ENCODE peak calls at places on chromosome 1, in seven cellular contexts. Z, I, G, P, D, E and X are unnamed samples.

GRCh38 chr1:152495066-152495675 is 15.4 kb upstream of the LCE5A start:
- DNase-seq in Z (no peak), I (peak; percentile 21), G (no peak), P (no peak), D (peak; percentile 43), E (peak; percentile 47), X (peak; percentile 51)

GRCh38 chr1:58908539-58909161 is 124.8 kb upstream of the JUN start:
- DNase-seq in Z (no peak), I (peak; percentile 39), G (no peak), P (no peak), D (no peak), E (no peak), X (no peak)

GRCh38 chr1:109784551-109785252 is 21.0 kb upstream of the EPS8L3 start:
- DNase-seq in Z (no peak), I (no peak), G (no peak), P (no peak), D (no peak), E (no peak), X (no peak)

GRCh38 chr1:27491748-27492700 is 2.1 kb upstream of the WASF2 start:
- DNase-seq in Z (no peak), I (no peak), G (no peak), P (no peak), D (no peak), E (no peak), X (no peak)

GRCh38 chr1:222777463-222777862 is 37.4 kb upstream of the DISP1 start:
- DNase-seq in Z (no peak), I (no peak), G (no peak), P (no peak), D (no peak), E (no peak), X (no peak)

GRCh38 chr1:17289756-17290155 is 18.2 kb upstream of the PADI4 start:
- DNase-seq in Z (no peak), I (no peak), G (no peak), P (no peak), D (no peak), E (no peak), X (no peak)

GRCh38 chr1:116854294-116854693 is 55.4 kb upstream of the PTGFRN start:
- DNase-seq in Z (no peak), I (no peak), G (no peak), P (no peak), D (no peak), E (no peak), X (no peak)

GRCh38 chr1:166184012-166184411 is 17.2 kb upstream of the FAM78B start:
- DNase-seq in Z (no peak), I (no peak), G (no peak), P (no peak), D (no peak), E (no peak), X (no peak)

GRCh38 chr1:236509647-236510401 is 14.0 kb upstream of the LGALS8 start:
- DNase-seq in Z (no peak), I (no peak), G (no peak), P (no peak), D (peak; percentile 28), E (no peak), X (no peak)

GRCh38 chr1:96515925-96516324 is 205.7 kb upstream of the PTBP2 start:
- DNase-seq in Z (no peak), I (no peak), G (no peak), P (no peak), D (no peak), E (no peak), X (no peak)

GRCh38 chr1:118147542-118147941 is 37.5 kb downstream of the SPAG17 start:
- DNase-seq in Z (no peak), I (no peak), G (no peak), P (no peak), D (no peak), E (no peak), X (no peak)
- TF ChIP-seq YY1 in Z (no peak), I (no peak), G (no peak), P (no peak), D (no peak), E (no peak), X (no peak)

GRCh38 chr1:205631727-205632373 is at the start of gene ELK4:
- DNase-seq in Z (peak; percentile 99), I (peak; percentile 95), G (peak; percentile 96), P (peak; percentile 87), D (peak; percentile 99), E (peak; percentile 98), X (peak; percentile 99)

GRCh38 chr1:205631010-205631726 is 643 bp downstream of the ELK4 start:
- DNase-seq in Z (peak; percentile 79), I (peak; percentile 89), G (peak; percentile 43), P (peak; percentile 91), D (peak; percentile 93), E (peak; percentile 96), X (peak; percentile 71)

GRCh38 chr1:205629751-205630150 is 2.1 kb downstream of the ELK4 start:
- DNase-seq in Z (no peak), I (no peak), G (no peak), P (no peak), D (no peak), E (no peak), X (no peak)

GRCh38 chr1:205630651-205631009 is 1.2 kb downstream of the ELK4 start:
- DNase-seq in Z (no peak), I (no peak), G (no peak), P (no peak), D (no peak), E (peak; percentile 26), X (no peak)

DNA sequence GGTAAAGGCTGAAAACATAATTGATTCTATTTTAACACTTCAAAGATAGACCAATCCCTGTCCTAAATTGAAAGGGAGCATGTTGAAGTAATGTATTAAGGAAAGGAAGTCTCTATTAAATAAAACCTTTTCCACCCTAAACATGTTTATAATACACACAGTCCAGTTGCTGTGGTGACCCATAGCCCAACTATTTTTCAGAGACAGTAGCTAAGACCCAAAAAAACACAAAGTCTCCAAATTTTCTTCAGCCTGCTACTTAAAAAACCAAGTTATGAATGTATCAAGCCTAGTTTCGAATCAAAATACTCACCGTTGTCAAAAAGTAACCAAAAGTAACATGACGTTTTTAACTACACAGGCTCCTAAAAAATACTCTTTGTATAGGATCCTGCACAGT is 1.6 kb downstream of the ELK4 start:
- DNase-seq in Z (no peak), I (no peak), G (no peak), P (no peak), D (no peak), E (no peak), X (no peak)
- H3K4me3 ChIP-seq in Z (peak overlapping the region; percentile 78), I (peak overlapping the region; percentile 96), G (peak overlapping the region; percentile 88), P (peak overlapping the region; percentile 93), D (peak overlapping the region; percentile 62), E (peak overlapping the region; percentile 77), X (peak overlapping the region; percentile 77)

DNA sequence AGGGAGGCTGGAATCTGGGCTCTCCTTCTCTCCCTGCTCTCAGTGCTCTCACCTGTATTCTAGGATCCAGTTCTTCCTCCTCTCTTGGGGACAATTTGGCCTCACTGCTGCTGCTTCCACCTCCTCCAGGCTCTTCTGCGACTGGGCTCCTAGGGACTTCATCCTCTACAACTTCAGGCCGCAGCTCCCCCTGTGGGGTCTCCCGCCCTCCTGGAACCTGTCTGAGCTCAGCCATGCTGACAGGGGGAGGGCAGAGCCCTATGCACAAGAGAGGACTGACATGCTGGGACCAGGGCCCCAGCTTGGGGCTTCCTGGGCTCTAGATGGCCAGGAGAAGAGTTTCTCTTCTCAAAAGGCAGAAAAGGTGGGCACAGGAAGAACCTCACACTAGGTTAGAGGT is 1.0 kb downstream of the SH3BP5L start:
- DNase-seq in Z (no peak), I (no peak), G (no peak), P (no peak), D (no peak), E (no peak), X (no peak)
- H3K4me1 ChIP-seq in Z (peaks cover 5% of the 10 kb centered on the region), I (peaks cover 81% of the 10 kb centered on the region), G (peaks cover 41% of the 10 kb centered on the region), P (peaks cover 13% of the 10 kb centered on the region), D (peaks cover 47% of the 10 kb centered on the region), E (peaks cover 37% of the 10 kb centered on the region), X (peaks cover 2% of the 10 kb centered on the region)

DNA sequence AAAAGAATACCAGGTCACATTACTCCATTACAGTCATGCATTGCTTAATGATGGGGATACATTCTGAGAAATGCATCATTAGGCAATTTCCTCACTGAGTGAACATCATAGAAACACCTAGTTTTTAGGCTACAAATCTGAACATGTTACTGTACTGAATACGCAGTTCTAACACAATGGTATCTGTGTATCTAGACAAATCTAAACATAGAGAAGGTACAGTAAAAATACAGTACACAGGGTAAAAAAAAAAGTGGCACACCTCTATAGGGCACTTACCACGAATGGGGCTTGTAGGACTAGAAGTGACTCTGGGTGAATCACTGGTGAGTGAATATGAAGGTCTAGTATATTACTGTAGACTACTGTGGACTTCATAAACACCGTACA is 115.7 kb downstream of the AKT3 start:
- DNase-seq in Z (no peak), I (no peak), G (no peak), P (no peak), D (no peak), E (no peak), X (no peak)
- TF ChIP-seq YY1 in Z (no peak), I (no peak), G (no peak), P (no peak), D (no peak), E (no peak), X (no peak)

DNA sequence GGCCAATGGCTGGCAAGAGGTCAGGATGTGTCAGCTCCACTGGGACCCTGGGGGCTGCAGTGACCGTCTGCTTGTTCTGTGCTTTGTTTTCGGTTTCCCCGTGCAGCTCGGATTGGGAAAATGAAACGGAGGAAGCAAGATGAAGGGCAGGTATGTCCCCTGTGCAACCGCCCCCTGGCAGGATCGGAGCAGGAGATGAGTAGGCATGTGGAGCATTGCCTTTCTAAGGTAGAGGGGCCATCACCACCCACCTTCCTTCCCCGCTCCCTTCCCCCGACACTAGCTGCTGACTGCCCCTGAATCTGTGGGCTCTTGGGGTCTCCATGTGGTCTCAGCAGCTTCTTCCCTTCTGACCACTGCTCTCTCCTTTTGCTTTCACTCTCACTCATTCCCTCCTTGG is 38.8 kb downstream of the TMEM53 start:
- DNase-seq in Z (no peak), I (no peak), G (no peak), P (no peak), D (no peak), E (no peak), X (no peak)
- H3K4me3 ChIP-seq in Z (no peak overlapping the region), I (no peak overlapping the region), G (no peak overlapping the region), P (no peak overlapping the region), D (no peak overlapping the region), E (no peak overlapping the region), X (no peak overlapping the region)